ENCODE peak calls at places on chromosomes 5 and 9, in five cellular contexts. E is transverse colon, J is psoas muscle, Y is stomach, W is foreskin fibroblast. M is an unnamed sample.

GRCh38 chr9:124013263-124014211 is 2.0 kb downstream of the LHX2 start:
- DNase-seq in E (no peak), W (no peak), Y (no peak), J (no peak), M (no peak)

GRCh38 chr5:89043676-89044075 is 160.7 kb upstream of the MEF2C start:
- DNase-seq in W (peak; percentile 36), J (no peak), E (no peak), Y (no peak), M (no peak)

GRCh38 chr9:36144322-36145206 is 8.0 kb downstream of the GLIPR2 start:
- DNase-seq in W (no peak), J (no peak), E (no peak), Y (no peak), M (no peak)

GRCh38 chr5:87411586-87412416 is 929 bp downstream of the CCNH start:
- DNase-seq in Y (peak; percentile 26), W (peak; percentile 55), E (peak; percentile 42), J (peak; percentile 39), M (peak; percentile 59)

GRCh38 chr9:134215395-134215708 is 51.0 kb upstream of the RNU6ATAC start:
- DNase-seq in J (peak; percentile 50), W (no peak), E (no peak), Y (no peak), M (no peak)

GRCh38 chr5:81188962-81189361 is 44.2 kb upstream of the CKMT2 start:
- DNase-seq in Y (no peak), E (no peak), J (no peak), W (no peak), M (no peak)

GRCh38 chr9:108099854-108100253 is 610.3 kb upstream of the KLF4 start:
- DNase-seq in Y (no peak), E (no peak), W (peak; percentile 50), J (no peak), M (no peak)

GRCh38 chr9:31908158-31908890 is 476.1 kb upstream of the ACO1 start:
- DNase-seq in E (no peak), W (no peak), Y (no peak), J (no peak), M (peak; percentile 48)

GRCh38 chr5:55071413-55071812 is 31.0 kb upstream of the GZMA start:
- DNase-seq in Y (no peak), W (no peak), E (no peak), J (no peak), M (no peak)

GRCh38 chr9:80678906-80679305 is 1010.4 kb downstream of the TLE1 start:
- DNase-seq in E (no peak), Y (no peak), W (no peak), J (no peak), M (no peak)

GRCh38 chr9:122134822-122135528 is 24.6 kb downstream of the NDUFA8 start:
- DNase-seq in Y (no peak), E (no peak), W (peak; percentile 58), J (no peak), M (no peak)

GRCh38 chr9:34079181-34079580 is 30.5 kb upstream of the UBAP2 start:
- DNase-seq in E (no peak), J (no peak), Y (no peak), W (peak; percentile 76), M (no peak)

GRCh38 chr9:96172797-96173196 is 129.2 kb downstream of the HSD17B3 start:
- DNase-seq in W (no peak), J (no peak), E (no peak), Y (no peak), M (no peak)

GRCh38 chr9:2241875-2242741 is 227.0 kb downstream of the SMARCA2 start:
- DNase-seq in Y (peak; percentile 84), W (peak; percentile 95), E (peak; percentile 82), J (peak; percentile 83), M (peak; percentile 95)

GRCh38 chr9:134329886-134330285 is 3.6 kb downstream of the RXRA start:
- DNase-seq in E (peak; percentile 69), W (peak; percentile 46), J (peak; percentile 90), Y (peak; percentile 50), M (peak; percentile 34)

GRCh38 chr9:133726401-133727276 is 11.5 kb downstream of the SARDH start:
- DNase-seq in J (peak; percentile 59), E (peak; percentile 47), Y (peak; percentile 52), W (peak; percentile 42), M (peak; percentile 57)

GRCh38 chr5:83149671-83150070 is 72.3 kb downstream of the XRCC4 start:
- DNase-seq in Y (no peak), J (no peak), E (no peak), W (peak; percentile 49), M (peak; percentile 85)

GRCh38 chr5:39624890-39625289 is 200.1 kb upstream of the DAB2 start:
- DNase-seq in J (no peak), Y (no peak), E (no peak), W (no peak), M (peak; percentile 25)
- H3K4me3 ChIP-seq in J (no peak overlapping the region), Y (no peak overlapping the region), E (no peak overlapping the region), W (no peak overlapping the region), M (no peak overlapping the region)

DNA sequence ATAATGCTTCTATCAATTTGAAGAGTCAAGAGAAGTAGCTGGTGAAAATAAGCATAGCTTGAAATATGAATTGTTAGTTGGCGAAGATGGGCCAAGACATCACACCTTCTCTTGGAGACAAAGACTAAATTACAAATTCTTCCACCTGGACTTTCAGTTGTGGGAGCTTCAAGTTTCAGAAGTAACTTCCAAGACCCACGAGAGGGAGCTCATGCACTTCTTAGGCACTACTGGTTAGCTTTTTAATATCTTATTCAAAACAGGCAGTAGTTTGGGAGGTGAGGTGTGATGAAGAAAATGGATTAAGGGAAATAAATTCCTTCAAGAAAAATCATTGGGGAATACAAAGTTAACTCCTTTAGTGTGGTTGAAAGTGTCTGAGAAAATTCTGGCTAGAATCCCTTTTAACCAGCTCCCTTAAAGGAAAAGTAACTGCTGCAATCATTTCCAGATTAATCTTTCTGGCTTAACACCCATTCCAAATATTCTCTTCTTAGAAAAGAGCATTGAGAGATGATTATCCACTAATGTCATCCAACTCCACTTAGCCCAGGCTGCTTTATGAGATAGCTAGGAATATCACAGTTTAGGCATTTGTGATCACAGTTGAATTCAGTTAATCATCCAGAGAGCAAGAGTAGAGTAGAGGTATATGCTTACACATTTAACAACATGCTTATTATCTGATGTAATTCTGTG is 139.5 kb upstream of the DMRTA1 start:
- DNase-seq in W (peak; percentile 41), E (no peak), J (no peak), Y (peak; percentile 29), M (peak; percentile 70)
- TF ChIP-seq CTCF in W (peak; percentile 61), E (peak; percentile 43), J (peak; percentile 68), Y (peak; percentile 42), M (peak; percentile 73)

DNA sequence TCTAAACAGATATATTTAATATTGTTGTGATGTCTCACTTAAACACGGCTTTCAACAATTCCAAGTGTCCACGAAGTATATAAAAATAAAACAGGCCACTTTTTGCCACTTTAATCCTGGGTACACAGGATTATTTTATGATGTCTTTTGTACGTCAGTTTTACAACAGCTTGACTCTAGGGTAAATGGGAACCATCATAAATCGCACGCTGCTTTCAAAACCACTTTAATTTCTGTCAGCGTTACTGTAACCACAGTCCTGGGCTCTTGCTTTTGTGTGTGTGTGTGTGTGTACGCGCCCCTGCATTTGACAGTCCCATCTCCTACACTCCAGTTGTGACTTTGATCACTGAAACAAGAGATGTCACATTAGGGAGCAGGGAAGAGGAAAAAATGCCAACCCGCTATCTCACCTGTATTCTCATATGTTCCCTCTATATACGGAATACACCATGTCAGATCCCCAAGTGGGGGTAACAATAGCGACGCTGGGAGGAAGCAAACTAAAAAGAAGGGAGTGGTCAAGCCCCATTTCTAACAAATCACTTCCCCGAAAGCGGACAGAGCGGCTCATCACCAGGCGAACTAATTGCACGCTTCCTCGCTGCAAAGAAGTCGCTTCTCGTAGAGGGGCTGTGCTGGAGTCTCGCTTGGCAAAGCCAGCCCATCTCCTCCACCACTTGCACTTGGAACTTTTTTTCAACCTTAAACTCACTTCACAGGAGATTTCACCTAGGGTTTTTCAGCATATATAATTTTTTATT is 1.1 kb downstream of the BNC2 start:
- DNase-seq in W (peak; percentile 52), Y (no peak), E (peak; percentile 24), J (no peak), M (peak; percentile 70)
- H3K4me3 ChIP-seq in W (peak overlapping the region; percentile 78), Y (peak overlapping the region; percentile 67), E (peak overlapping the region; percentile 61), J (peak overlapping the region; percentile 87), M (peak overlapping the region; percentile 87)

GRCh38 chr5:120457839-120458507 is 6.1 kb upstream of the PRR16 start:
- DNase-seq in W (peak; percentile 82), Y (peak; percentile 82), J (peak; percentile 84), E (peak; percentile 81), M (peak; percentile 74)
- TF ChIP-seq CTCF in W (peak; percentile 55), Y (peak; percentile 59), J (peak; percentile 80), E (peak; percentile 58), M (peak; percentile 78)

DNA sequence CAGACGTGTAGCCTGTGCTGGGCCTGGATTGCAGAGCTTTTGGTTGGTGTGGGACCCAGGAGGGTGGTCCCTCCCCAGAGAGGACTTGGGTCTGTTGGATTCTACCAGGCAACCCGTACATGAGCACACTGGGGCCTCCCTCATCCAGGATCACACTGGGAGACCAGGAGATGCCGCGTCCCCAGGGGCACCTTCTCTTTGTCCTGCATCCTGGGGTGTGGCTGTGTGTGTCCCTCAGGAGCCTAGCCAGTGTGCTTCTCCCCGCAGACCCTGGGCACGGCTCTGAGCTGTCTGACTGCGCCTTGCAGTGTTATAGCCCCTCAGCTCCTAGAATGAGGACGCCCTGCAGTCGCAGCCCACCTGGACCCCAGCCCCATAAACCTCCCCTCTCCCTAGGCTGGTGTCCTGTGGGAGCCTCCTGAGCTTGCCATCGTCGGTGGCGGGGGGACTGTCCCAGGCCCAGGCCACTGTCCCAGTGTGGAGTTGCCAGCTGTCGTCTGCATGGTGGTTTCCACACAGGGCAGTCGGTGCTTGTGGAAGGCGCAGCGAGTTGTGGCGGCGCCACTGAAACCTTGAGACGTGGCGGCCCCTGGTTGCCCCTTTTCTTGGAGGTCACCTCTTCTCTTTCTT is 27.6 kb downstream of the CEP72 start:
- DNase-seq in J (peak; percentile 34), W (no peak), Y (no peak), E (no peak), M (no peak)
- H3K4me3 ChIP-seq in J (no peak overlapping the region), W (no peak overlapping the region), Y (no peak overlapping the region), E (no peak overlapping the region), M (no peak overlapping the region)